ENCODE peak calls at places on chromosomes 13 and 19, in four cellular contexts. J is activated T-cell treated with anti-CD3 and anti-CD28 coated beads, Interleukin-2, amount 50 U/mL, for 72 hours; X is hypothalamus; N is stimulated activated CD4-positive, alpha-beta T cell treated with anti-CD3 and anti-CD28 coated beads, Interleukin-1b, Interleukin-23, amount 100 ng/mL, for 48 hours. C is an unnamed sample.

GRCh38 chr19:374886-375235 is 30.3 kb upstream of the MIER2 start:
- DNase-seq in J (no peak), N (no peak), X (no peak), C (no peak)

GRCh38 chr19:47416667-47417033 is 2.7 kb downstream of the MEIS3 start:
- DNase-seq in N (no peak), J (no peak), X (no peak), C (no peak)

GRCh38 chr13:105518086-105518485 is 1017.4 kb downstream of the EFNB2 start:
- DNase-seq in N (no peak), X (no peak), J (no peak), C (no peak)

GRCh38 chr19:58229255-58229639 is 533 bp downstream of the ZNF544 start:
- DNase-seq in X (no peak), J (peak), N (peak), C (no peak)

GRCh38 chr19:19068659-19069509 is 5.1 kb downstream of the SLC25A42 start:
- DNase-seq in X (no peak), J (no peak), N (no peak), C (no peak)

GRCh38 chr13:30142502-30143211 is 164.7 kb downstream of the KATNAL1 start:
- DNase-seq in N (peak), J (peak), X (no peak), C (no peak)

GRCh38 chr13:98483636-98484288 is 93.1 kb downstream of the STK24 start:
- DNase-seq in J (no peak), X (no peak), N (no peak), C (peak)

GRCh38 chr19:29514525-29515232 is 11.1 kb upstream of the VSTM2B start:
- DNase-seq in X (no peak), J (no peak), N (no peak), C (no peak)

GRCh38 chr19:33812388-33813330 is 16.0 kb downstream of the KCTD15 start:
- DNase-seq in X (no peak), J (no peak), N (no peak), C (no peak)

GRCh38 chr19:17294051-17294891 is 9.0 kb downstream of the ABHD8 start:
- DNase-seq in N (peak), X (no peak), J (peak), C (no peak)

GRCh38 chr13:39038569-39038898 is 278 bp downstream of the NHLRC3 start:
- DNase-seq in X (no peak), N (peak), J (peak), C (no peak)

GRCh38 chr13:29859971-29860370 is 9.6 kb upstream of the UBL3 start:
- DNase-seq in X (no peak), N (peak), J (peak), C (no peak)

C was measured in NCI-H187.